ENCODE peak calls at places on chromosomes 1 and 21, in four cellular contexts. G is fibroblast of lung, O is breast epithelium, Z is uterus. M is an unnamed sample.
A peak's percentile ranks its signal among the peaks of the same experiment; 100 is the strongest.

GRCh38 chr1:51287966-51288365 is 42.4 kb downstream of the TTC39A start:
- DNase-seq in G (no peak), O (no peak), Z (no peak), M (no peak)

GRCh38 chr1:37362990-37363389 is 111.4 kb upstream of the ZC3H12A start:
- DNase-seq in G (no peak), O (no peak), Z (no peak), M (no peak)

GRCh38 chr1:111192643-111193519 is 7.6 kb downstream of the DENND2D start:
- DNase-seq in G (peak; percentile 24), O (no peak), Z (no peak), M (no peak)

GRCh38 chr1:220803401-220804201 is 16.9 kb downstream of the MTARC1 start:
- DNase-seq in G (no peak), O (no peak), Z (no peak), M (no peak)

GRCh38 chr1:3069491-3070303 is 694 bp downstream of the PRDM16 start:
- DNase-seq in G (peak; percentile 75), O (no peak), Z (no peak), M (no peak)

GRCh38 chr1:11535761-11536572 is 57.0 kb downstream of the DISP3 start:
- DNase-seq in G (no peak), O (no peak), Z (no peak), M (no peak)

GRCh38 chr1:110626890-110627289 is 20.7 kb upstream of the KCNA2 start:
- DNase-seq in G (no peak), O (no peak), Z (no peak), M (no peak)

GRCh38 chr21:22758478-22758877 is 1760.3 kb downstream of the NCAM2 start:
- DNase-seq in G (no peak), O (no peak), Z (no peak), M (peak; percentile 15)

GRCh38 chr1:7940745-7941436 is at the start of gene TNFRSF9:
- DNase-seq in G (peak; percentile 71), O (no peak), Z (no peak), M (no peak)

GRCh38 chr1:23019851-23020625 is 770 bp downstream of the KDM1A start:
- DNase-seq in G (peak; percentile 51), O (no peak), Z (peak; percentile 23), M (no peak)

GRCh38 chr1:110872745-110873435 is at the start of gene CD53:
- DNase-seq in G (no peak), O (no peak), Z (no peak), M (no peak)

GRCh38 chr1:241612533-241613505 is 27.4 kb downstream of the CHML start:
- DNase-seq in G (peak; percentile 92), O (no peak), Z (peak; percentile 20), M (peak; percentile 92)

GRCh38 chr1:225427249-225428065 is at the start of gene LBR:
- DNase-seq in G (peak; percentile 42), O (no peak), Z (peak; percentile 42), M (no peak)

GRCh38 chr1:100313382-100313781 is 38.9 kb upstream of the CDC14A start:
- DNase-seq in G (no peak), O (no peak), Z (no peak), M (no peak)

GRCh38 chr1:226627924-226628623 is 79.5 kb downstream of the STUM start:
- DNase-seq in G (no peak), O (peak; percentile 6), Z (no peak), M (no peak)

GRCh38 chr1:192516776-192517297 is 58.7 kb upstream of the RGS1 start:
- DNase-seq in G (peak; percentile 68), O (no peak), Z (no peak), M (peak; percentile 55)

GRCh38 chr1:150006881-150007401 is 3.6 kb downstream of the OTUD7B start:
- DNase-seq in G (peak; percentile 90), O (no peak), Z (no peak), M (no peak)

GRCh38 chr21:41112740-41113692 is 54.9 kb upstream of the BACE2 start:
- DNase-seq in G (peak; percentile 99), O (peak; percentile 62), Z (no peak), M (peak; percentile 51)

GRCh38 chr1:18922319-18922726 is 20.0 kb upstream of the ALDH4A1 start:
- DNase-seq in G (peak; percentile 91), O (peak; percentile 63), Z (peak; percentile 96), M (no peak)

GRCh38 chr1:161801955-161802354 is 35.8 kb downstream of the ATF6 start:
- DNase-seq in G (peak; percentile 33), O (no peak), Z (peak; percentile 39), M (no peak)

GRCh38 chr1:167509587-167509986 is 8.7 kb downstream of the CD247 start:
- DNase-seq in G (no peak), O (no peak), Z (no peak), M (no peak)

GRCh38 chr1:165910764-165911421 is 83.5 kb downstream of the UCK2 start:
- DNase-seq in G (no peak), O (peak; percentile 66), Z (peak; percentile 65), M (no peak)

GRCh38 chr1:157181258-157181657 is 43.1 kb upstream of the ETV3 start:
- DNase-seq in G (no peak), O (no peak), Z (no peak), M (no peak)

GRCh38 chr1:64839270-64839669 is 94.4 kb downstream of the RAVER2 start:
- DNase-seq in G (no peak), O (no peak), Z (no peak), M (no peak)

GRCh38 chr1:164240081-164240480 is 318.9 kb upstream of the PBX1 start:
- DNase-seq in G (peak; percentile 3), O (no peak), Z (no peak), M (no peak)

GRCh38 chr1:12083766-12084165 is 20.7 kb downstream of the TNFRSF8 start:
- DNase-seq in G (peak; percentile 88), O (no peak), Z (peak; percentile 61), M (peak; percentile 32)

GRCh38 chr21:25647632-25648031 is 8.6 kb downstream of the JAM2 start:
- DNase-seq in G (no peak), O (no peak), Z (no peak), M (no peak)

GRCh38 chr1:147080013-147080661 is 92.1 kb downstream of the PRKAB2 start:
- DNase-seq in G (no peak), O (no peak), Z (no peak), M (no peak)

GRCh38 chr1:147080671-147081394 is 91.4 kb downstream of the PRKAB2 start:
- DNase-seq in G (no peak), O (no peak), Z (no peak), M (no peak)

GRCh38 chr1:147078606-147079399 is 93.5 kb downstream of the PRKAB2 start:
- DNase-seq in G (no peak), O (no peak), Z (no peak), M (no peak)

GRCh38 chr1:147077936-147078605 is 94.2 kb downstream of the PRKAB2 start:
- DNase-seq in G (no peak), O (no peak), Z (no peak), M (no peak)

GRCh38 chr1:147079400-147080012 is 92.8 kb downstream of the PRKAB2 start:
- DNase-seq in G (no peak), O (no peak), Z (no peak), M (no peak)
- H3K4me3 ChIP-seq in G (no peak overlapping the region), O (no peak overlapping the region), Z (no peak overlapping the region), M (no peak overlapping the region)

DNA sequence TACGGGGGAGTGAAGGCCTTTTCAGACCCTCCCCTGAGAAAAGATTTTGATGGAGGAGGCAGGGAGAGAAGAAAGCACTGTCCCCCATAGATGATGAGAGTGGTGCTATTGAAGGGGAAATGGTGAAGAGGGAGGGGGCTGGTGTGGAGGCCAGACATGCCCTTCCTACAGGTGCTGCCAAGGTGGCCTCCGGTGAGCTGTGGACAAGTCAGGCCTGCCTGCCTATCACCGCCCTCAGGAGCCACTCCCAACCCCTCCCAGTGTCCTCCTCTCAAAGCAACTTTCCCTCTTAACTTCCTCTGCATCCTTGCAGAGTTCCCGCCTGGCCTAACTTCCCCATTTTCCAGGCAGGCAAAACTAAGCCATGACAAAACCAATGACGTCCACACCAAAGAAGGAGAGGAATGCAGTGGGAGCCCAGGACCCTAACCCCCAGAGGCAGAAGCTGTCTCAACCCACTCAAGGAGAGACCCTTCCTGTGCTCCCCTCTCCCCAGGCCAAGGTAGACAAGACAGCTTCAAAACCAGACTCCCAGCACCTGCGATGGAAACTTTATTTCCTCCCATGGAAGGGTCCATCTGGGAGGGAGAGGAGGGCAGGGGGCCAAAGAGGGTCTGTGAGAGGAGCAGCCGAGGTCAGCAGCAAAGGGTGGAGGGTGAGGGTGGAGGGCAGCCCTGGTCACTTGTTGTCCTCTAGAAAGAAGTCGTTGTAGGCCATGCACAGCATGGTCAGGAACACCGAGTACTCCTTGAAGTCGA is 1.0 kb upstream of the S100A6 start:
- DNase-seq in G (no peak), O (no peak), Z (no peak), M (no peak)
- H3K4me3 ChIP-seq in G (peak overlapping the region; percentile 52), O (peak overlapping the region; percentile 91), Z (peak overlapping the region; percentile 82), M (peak overlapping the region; percentile 74)

GRCh38 chr1:228977307-228977706 is 242.0 kb downstream of the RHOU start:
- DNase-seq in G (no peak), O (no peak), Z (no peak), M (no peak)

GRCh38 chr1:228979774-228980173 is 244.5 kb downstream of the RHOU start:
- DNase-seq in G (no peak), O (no peak), Z (no peak), M (no peak)

GRCh38 chr1:228977741-228978140 is 242.5 kb downstream of the RHOU start:
- DNase-seq in G (no peak), O (no peak), Z (peak; percentile 6), M (no peak)

GRCh38 chr1:228979325-228979699 is 244.0 kb downstream of the RHOU start:
- DNase-seq in G (no peak), O (no peak), Z (no peak), M (no peak)

GRCh38 chr1:228978486-228979324 is 243.4 kb downstream of the RHOU start:
- DNase-seq in G (no peak), O (peak; percentile 63), Z (peak; percentile 51), M (no peak)
- H3K4me3 ChIP-seq in G (no peak overlapping the region), O (no peak overlapping the region), Z (no peak overlapping the region), M (no peak overlapping the region)

GRCh38 chr1:76070538-76070937 is 4.0 kb upstream of the ST6GALNAC3 start:
- DNase-seq in G (peak; percentile 56), O (no peak), Z (no peak), M (no peak)

GRCh38 chr1:76075188-76075489 is 593 bp downstream of the ST6GALNAC3 start:
- DNase-seq in G (no peak), O (no peak), Z (no peak), M (no peak)

GRCh38 chr1:76073471-76073870 is 1.1 kb upstream of the ST6GALNAC3 start:
- DNase-seq in G (peak; percentile 90), O (no peak), Z (no peak), M (peak; percentile 76)

GRCh38 chr1:76075877-76076276 is 1.3 kb downstream of the ST6GALNAC3 start:
- DNase-seq in G (no peak), O (no peak), Z (no peak), M (no peak)

DNA sequence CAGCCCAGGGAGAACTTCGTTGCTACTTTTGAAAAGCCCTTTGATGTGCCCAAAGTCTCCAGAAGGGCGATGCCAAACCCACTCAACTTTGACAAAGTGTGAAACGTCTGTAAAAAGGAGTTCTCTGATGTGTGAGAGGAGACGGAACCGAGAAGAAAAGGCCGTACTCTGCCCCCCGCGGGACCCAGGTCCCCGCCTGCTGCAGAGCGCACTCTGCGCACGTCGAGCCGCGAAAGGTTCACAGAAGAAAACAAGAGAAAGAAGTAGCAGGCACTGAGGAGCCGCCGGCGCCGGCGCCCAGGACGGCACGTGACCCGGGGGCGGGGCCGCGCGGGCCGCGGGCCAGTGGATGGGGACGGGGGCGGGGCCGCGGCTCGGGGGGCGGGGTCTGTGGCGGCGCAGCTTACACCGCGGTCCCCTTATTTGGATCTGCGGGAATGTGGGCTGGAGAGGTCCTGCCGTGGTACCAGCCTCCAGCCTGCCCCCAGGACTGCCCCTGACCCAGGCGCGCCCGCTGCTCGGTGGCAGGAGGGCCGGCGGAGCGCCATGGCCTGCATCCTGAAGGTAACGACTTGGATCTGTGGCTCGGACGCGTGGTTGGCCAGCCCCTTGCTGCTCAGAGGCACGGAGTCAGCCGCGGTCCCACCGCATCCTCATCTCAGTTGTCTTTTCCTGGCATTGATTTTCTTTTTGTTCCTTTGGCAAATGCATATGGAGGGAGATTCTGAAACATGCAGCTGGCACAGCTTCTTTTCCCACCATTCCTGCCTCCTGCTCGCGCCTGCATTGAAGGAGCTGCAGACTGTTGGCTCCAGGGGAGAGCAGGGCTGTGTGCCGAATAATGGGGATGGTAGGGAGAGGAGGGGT is at the start of gene ST6GALNAC3:
- DNase-seq in G (peak; percentile 40), O (peak; percentile 56), Z (peak; percentile 77), M (no peak)
- H3K4me3 ChIP-seq in G (peak within 1 kb of the TSS; percentile 68), O (peak within 1 kb of the TSS; percentile 52), Z (peak within 1 kb of the TSS; percentile 63), M (peak within 1 kb of the TSS; percentile 65)

M was measured in skeletal muscle cell.